ENCODE peak calls at places on chromosomes 1 and 21, in ten cellular contexts. W, Q, Z, M, X, F, L, D, S and N are unnamed samples.

GRCh38 chr1:200029035-200029623 is 1.6 kb downstream of the NR5A2 start:
- DNase-seq in W (no peak), Q (no peak), Z (no peak), M (peak), X (peak), F (no peak), L (no peak), D (peak), S (peak), N (no peak)

GRCh38 chr1:107810552-107810951 is 154.4 kb downstream of the VAV3 start:
- DNase-seq in W (no peak), Q (no peak), Z (no peak), M (no peak), X (no peak), F (no peak), L (no peak), D (no peak), S (no peak), N (no peak)

GRCh38 chr1:39195166-39196111 is 9.1 kb upstream of the MACF1 start:
- DNase-seq in W (no peak), Q (no peak), Z (peak), M (no peak), X (peak), F (no peak), L (no peak), D (no peak), S (no peak), N (no peak)

GRCh38 chr1:191851799-191852595 is 306.3 kb upstream of the RGS18 start:
- DNase-seq in W (no peak), Q (no peak), Z (no peak), M (no peak), X (peak), F (no peak), L (no peak), D (no peak), S (no peak), N (no peak)

GRCh38 chr1:43329995-43330751 is 7.4 kb upstream of the MPL start:
- DNase-seq in W (peak), Q (no peak), Z (peak), M (no peak), X (peak), F (no peak), L (peak), D (peak), S (no peak), N (peak)

GRCh38 chr1:11069233-11069950 is 9.6 kb upstream of the SRM start:
- DNase-seq in W (no peak), Q (no peak), Z (no peak), M (no peak), X (no peak), F (no peak), L (no peak), D (no peak), S (no peak), N (no peak)

GRCh38 chr1:40243371-40243770 is 4.4 kb upstream of the TMCO2 start:
- DNase-seq in W (no peak), Q (no peak), Z (no peak), M (no peak), X (no peak), F (no peak), L (no peak), D (no peak), S (no peak), N (no peak)

GRCh38 chr1:214310010-214310409 is 29.1 kb downstream of the SMYD2 start:
- DNase-seq in W (no peak), Q (no peak), Z (no peak), M (no peak), X (no peak), F (no peak), L (no peak), D (no peak), S (no peak), N (no peak)

GRCh38 chr1:34781071-34781843 is at the start of gene GJB3:
- DNase-seq in W (peak), Q (no peak), Z (peak), M (no peak), X (no peak), F (peak), L (no peak), D (no peak), S (no peak), N (no peak)

GRCh38 chr1:32349211-32349708 is 13.0 kb downstream of the FAM229A start:
- DNase-seq in W (no peak), Q (no peak), Z (no peak), M (no peak), X (peak), F (no peak), L (no peak), D (no peak), S (no peak), N (no peak)

GRCh38 chr1:21940492-21940891 is 3.4 kb upstream of the HSPG2 start:
- DNase-seq in W (no peak), Q (no peak), Z (no peak), M (no peak), X (no peak), F (no peak), L (no peak), D (no peak), S (no peak), N (no peak)

GRCh38 chr1:224623743-224624333 is 7.7 kb downstream of the CNIH3 start:
- DNase-seq in W (peak), Q (peak), Z (peak), M (no peak), X (peak), F (no peak), L (peak), D (peak), S (no peak), N (peak)

GRCh38 chr1:203286161-203286984 is 18.9 kb upstream of the BTG2 start:
- DNase-seq in W (no peak), Q (no peak), Z (no peak), M (no peak), X (no peak), F (no peak), L (no peak), D (no peak), S (peak), N (no peak)

GRCh38 chr1:50023292-50024159 is at the start of gene AGBL4:
- DNase-seq in W (peak), Q (no peak), Z (peak), M (no peak), X (peak), F (no peak), L (no peak), D (peak), S (peak), N (no peak)

GRCh38 chr1:65141394-65141793 is 6.6 kb upstream of the AK4 start:
- DNase-seq in W (no peak), Q (no peak), Z (no peak), M (peak), X (peak), F (no peak), L (no peak), D (no peak), S (no peak), N (no peak)

GRCh38 chr1:3494321-3495308 is 40.1 kb downstream of the ARHGEF16 start:
- DNase-seq in W (no peak), Q (no peak), Z (no peak), M (no peak), X (no peak), F (no peak), L (no peak), D (no peak), S (no peak), N (no peak)

GRCh38 chr1:172977296-172978027 is 73.3 kb downstream of the TNFSF18 start:
- DNase-seq in W (no peak), Q (no peak), Z (no peak), M (no peak), X (peak), F (no peak), L (no peak), D (no peak), S (no peak), N (no peak)

GRCh38 chr1:177883581-177883980 is 86.3 kb downstream of the SEC16B start:
- DNase-seq in W (no peak), Q (no peak), Z (no peak), M (no peak), X (no peak), F (no peak), L (no peak), D (no peak), S (no peak), N (no peak)

GRCh38 chr1:73943270-73943669 is 254.7 kb downstream of the LRRIQ3 start:
- DNase-seq in W (no peak), Q (no peak), Z (no peak), M (no peak), X (no peak), F (no peak), L (no peak), D (peak), S (no peak), N (no peak)

GRCh38 chr1:150168960-150169565 is 19.3 kb downstream of the PLEKHO1 start:
- DNase-seq in W (peak), Q (no peak), Z (peak), M (peak), X (peak), F (no peak), L (no peak), D (peak), S (peak), N (peak)

GRCh38 chr1:3176028-3176427 is 107.0 kb downstream of the PRDM16 start:
- DNase-seq in W (no peak), Q (no peak), Z (no peak), M (no peak), X (no peak), F (no peak), L (no peak), D (no peak), S (no peak), N (no peak)

GRCh38 chr1:87805661-87806376 is 477.1 kb downstream of the LMO4 start:
- DNase-seq in W (no peak), Q (no peak), Z (peak), M (peak), X (peak), F (no peak), L (no peak), D (no peak), S (no peak), N (no peak)

GRCh38 chr1:28890836-28891235 is 23.5 kb upstream of the EPB41 start:
- DNase-seq in W (no peak), Q (no peak), Z (no peak), M (no peak), X (no peak), F (no peak), L (no peak), D (no peak), S (no peak), N (no peak)

GRCh38 chr1:46735708-46736324 is 16.9 kb upstream of the EFCAB14 start:
- DNase-seq in W (peak), Q (peak), Z (peak), M (peak), X (peak), F (no peak), L (no peak), D (peak), S (no peak), N (no peak)

GRCh38 chr1:218392717-218393116 is 47.6 kb downstream of the TGFB2 start:
- DNase-seq in W (no peak), Q (no peak), Z (no peak), M (no peak), X (no peak), F (no peak), L (no peak), D (no peak), S (no peak), N (no peak)

GRCh38 chr1:102842606-102843005 is 265.7 kb downstream of the COL11A1 start:
- DNase-seq in W (no peak), Q (no peak), Z (no peak), M (no peak), X (no peak), F (no peak), L (no peak), D (no peak), S (no peak), N (no peak)

GRCh38 chr21:45405819-45406762 is 1.1 kb downstream of the COL18A1 start:
- DNase-seq in W (peak), Q (no peak), Z (peak), M (no peak), X (peak), F (no peak), L (no peak), D (peak), S (peak), N (no peak)

GRCh38 chr1:184242507-184242943 is 144.3 kb upstream of the C1orf21 start:
- DNase-seq in W (no peak), Q (no peak), Z (no peak), M (no peak), X (peak), F (no peak), L (no peak), D (no peak), S (peak), N (no peak)

GRCh38 chr1:31715097-31715872 is 11.5 kb upstream of the COL16A1 start:
- DNase-seq in W (peak), Q (no peak), Z (peak), M (peak), X (peak), F (peak), L (no peak), D (peak), S (peak), N (no peak)